ENCODE peak calls at places on chromosomes 16 and 17, in eight cellular contexts. One of them, this sample, is unnamed.
A peak's percentile ranks its signal among the peaks of the same experiment; 100 is the strongest.

GRCh38 chr16:23013484-23013883 is 135.8 kb downstream of the USP31 start:
- DNase-seq in stimulated activated CD4-positive, alpha-beta T cell treated with anti-CD3 and anti-CD28 coated beads, Interleukin-4, amount 100 ng/mL, for 4 hours: no peak
- DNase-seq in activated CD4-positive, alpha-beta T cell treated with anti-CD3 and anti-CD28 coated beads for 24 hours: no peak
- DNase-seq in naive B cell: no peak
- DNase-seq in HS-27A: no peak
- DNase-seq in SIG-M5: no peak
- DNase-seq in central memory CD8-positive, alpha-beta T cell: no peak
- DNase-seq in A549: peak; percentile 35
- DNase-seq in this sample: no peak

GRCh38 chr16:53829186-53829747 is 125.3 kb downstream of the FTO start:
- DNase-seq in stimulated activated CD4-positive, alpha-beta T cell treated with anti-CD3 and anti-CD28 coated beads, Interleukin-4, amount 100 ng/mL, for 4 hours: no peak
- DNase-seq in activated CD4-positive, alpha-beta T cell treated with anti-CD3 and anti-CD28 coated beads for 24 hours: no peak
- DNase-seq in naive B cell: no peak
- DNase-seq in HS-27A: no peak
- DNase-seq in SIG-M5: no peak
- DNase-seq in central memory CD8-positive, alpha-beta T cell: no peak
- DNase-seq in A549: no peak
- DNase-seq in this sample: no peak

GRCh38 chr16:71781741-71782140 is 26.9 kb downstream of the AP1G1 start:
- DNase-seq in stimulated activated CD4-positive, alpha-beta T cell treated with anti-CD3 and anti-CD28 coated beads, Interleukin-4, amount 100 ng/mL, for 4 hours: no peak
- DNase-seq in activated CD4-positive, alpha-beta T cell treated with anti-CD3 and anti-CD28 coated beads for 24 hours: no peak
- DNase-seq in naive B cell: no peak
- DNase-seq in HS-27A: no peak
- DNase-seq in SIG-M5: no peak
- DNase-seq in central memory CD8-positive, alpha-beta T cell: no peak
- DNase-seq in A549: no peak
- DNase-seq in this sample: no peak

GRCh38 chr17:50123649-50124349 is 6.2 kb downstream of the SAMD14 start:
- DNase-seq in stimulated activated CD4-positive, alpha-beta T cell treated with anti-CD3 and anti-CD28 coated beads, Interleukin-4, amount 100 ng/mL, for 4 hours: no peak
- DNase-seq in activated CD4-positive, alpha-beta T cell treated with anti-CD3 and anti-CD28 coated beads for 24 hours: no peak
- DNase-seq in naive B cell: no peak
- DNase-seq in HS-27A: no peak
- DNase-seq in SIG-M5: no peak
- DNase-seq in central memory CD8-positive, alpha-beta T cell: no peak
- DNase-seq in A549: no peak
- DNase-seq in this sample: no peak

GRCh38 chr16:78278047-78278446 is 178.6 kb downstream of the WWOX start:
- DNase-seq in stimulated activated CD4-positive, alpha-beta T cell treated with anti-CD3 and anti-CD28 coated beads, Interleukin-4, amount 100 ng/mL, for 4 hours: no peak
- DNase-seq in activated CD4-positive, alpha-beta T cell treated with anti-CD3 and anti-CD28 coated beads for 24 hours: no peak
- DNase-seq in naive B cell: no peak
- DNase-seq in HS-27A: no peak
- DNase-seq in SIG-M5: no peak
- DNase-seq in central memory CD8-positive, alpha-beta T cell: no peak
- DNase-seq in A549: no peak
- DNase-seq in this sample: no peak

GRCh38 chr16:86567701-86568571 is 1.3 kb downstream of the FOXC2 start:
- DNase-seq in stimulated activated CD4-positive, alpha-beta T cell treated with anti-CD3 and anti-CD28 coated beads, Interleukin-4, amount 100 ng/mL, for 4 hours: no peak
- DNase-seq in activated CD4-positive, alpha-beta T cell treated with anti-CD3 and anti-CD28 coated beads for 24 hours: no peak
- DNase-seq in naive B cell: no peak
- DNase-seq in HS-27A: no peak
- DNase-seq in SIG-M5: no peak
- DNase-seq in central memory CD8-positive, alpha-beta T cell: no peak
- DNase-seq in A549: no peak
- DNase-seq in this sample: no peak

GRCh38 chr17:2337811-2338657 is 733 bp downstream of the SGSM2 start:
- DNase-seq in stimulated activated CD4-positive, alpha-beta T cell treated with anti-CD3 and anti-CD28 coated beads, Interleukin-4, amount 100 ng/mL, for 4 hours: peak; percentile 46
- DNase-seq in activated CD4-positive, alpha-beta T cell treated with anti-CD3 and anti-CD28 coated beads for 24 hours: peak; percentile 16
- DNase-seq in naive B cell: peak; percentile 69
- DNase-seq in HS-27A: no peak
- DNase-seq in SIG-M5: no peak
- DNase-seq in central memory CD8-positive, alpha-beta T cell: no peak
- DNase-seq in A549: peak; percentile 65
- DNase-seq in this sample: no peak

GRCh38 chr16:66402166-66402565 is 24.9 kb upstream of the BEAN1 start:
- DNase-seq in stimulated activated CD4-positive, alpha-beta T cell treated with anti-CD3 and anti-CD28 coated beads, Interleukin-4, amount 100 ng/mL, for 4 hours: no peak
- DNase-seq in activated CD4-positive, alpha-beta T cell treated with anti-CD3 and anti-CD28 coated beads for 24 hours: no peak
- DNase-seq in naive B cell: no peak
- DNase-seq in HS-27A: no peak
- DNase-seq in SIG-M5: no peak
- DNase-seq in central memory CD8-positive, alpha-beta T cell: no peak
- DNase-seq in A549: no peak
- DNase-seq in this sample: no peak

GRCh38 chr16:82192665-82193064 is 22.6 kb upstream of the MPHOSPH6 start:
- DNase-seq in stimulated activated CD4-positive, alpha-beta T cell treated with anti-CD3 and anti-CD28 coated beads, Interleukin-4, amount 100 ng/mL, for 4 hours: no peak
- DNase-seq in activated CD4-positive, alpha-beta T cell treated with anti-CD3 and anti-CD28 coated beads for 24 hours: no peak
- DNase-seq in naive B cell: no peak
- DNase-seq in HS-27A: peak; percentile 8
- DNase-seq in SIG-M5: peak; percentile 78
- DNase-seq in central memory CD8-positive, alpha-beta T cell: no peak
- DNase-seq in A549: no peak
- DNase-seq in this sample: no peak

GRCh38 chr17:80192268-80192667 is 22.4 kb downstream of the CARD14 start:
- DNase-seq in stimulated activated CD4-positive, alpha-beta T cell treated with anti-CD3 and anti-CD28 coated beads, Interleukin-4, amount 100 ng/mL, for 4 hours: no peak
- DNase-seq in activated CD4-positive, alpha-beta T cell treated with anti-CD3 and anti-CD28 coated beads for 24 hours: no peak
- DNase-seq in naive B cell: no peak
- DNase-seq in HS-27A: no peak
- DNase-seq in SIG-M5: no peak
- DNase-seq in central memory CD8-positive, alpha-beta T cell: no peak
- DNase-seq in A549: no peak
- DNase-seq in this sample: no peak

GRCh38 chr17:14299261-14300093 is 1.4 kb upstream of the HS3ST3B1 start:
- DNase-seq in stimulated activated CD4-positive, alpha-beta T cell treated with anti-CD3 and anti-CD28 coated beads, Interleukin-4, amount 100 ng/mL, for 4 hours: peak; percentile 38
- DNase-seq in activated CD4-positive, alpha-beta T cell treated with anti-CD3 and anti-CD28 coated beads for 24 hours: no peak
- DNase-seq in naive B cell: peak; percentile 41
- DNase-seq in HS-27A: no peak
- DNase-seq in SIG-M5: no peak
- DNase-seq in central memory CD8-positive, alpha-beta T cell: no peak
- DNase-seq in A549: no peak
- DNase-seq in this sample: no peak

GRCh38 chr16:12420661-12421209 is 383.0 kb downstream of the CPPED1 start:
- DNase-seq in stimulated activated CD4-positive, alpha-beta T cell treated with anti-CD3 and anti-CD28 coated beads, Interleukin-4, amount 100 ng/mL, for 4 hours: no peak
- DNase-seq in activated CD4-positive, alpha-beta T cell treated with anti-CD3 and anti-CD28 coated beads for 24 hours: no peak
- DNase-seq in naive B cell: no peak
- DNase-seq in HS-27A: no peak
- DNase-seq in SIG-M5: no peak
- DNase-seq in central memory CD8-positive, alpha-beta T cell: no peak
- DNase-seq in A549: no peak
- DNase-seq in this sample: no peak

GRCh38 chr16:2985893-2986355 is 5.7 kb upstream of the PKMYT1 start:
- DNase-seq in stimulated activated CD4-positive, alpha-beta T cell treated with anti-CD3 and anti-CD28 coated beads, Interleukin-4, amount 100 ng/mL, for 4 hours: no peak
- DNase-seq in activated CD4-positive, alpha-beta T cell treated with anti-CD3 and anti-CD28 coated beads for 24 hours: no peak
- DNase-seq in naive B cell: no peak
- DNase-seq in HS-27A: no peak
- DNase-seq in SIG-M5: no peak
- DNase-seq in central memory CD8-positive, alpha-beta T cell: no peak
- DNase-seq in A549: no peak
- DNase-seq in this sample: peak; percentile 83

GRCh38 chr17:68087851-68088250 is 52.3 kb downstream of the KPNA2 start:
- DNase-seq in stimulated activated CD4-positive, alpha-beta T cell treated with anti-CD3 and anti-CD28 coated beads, Interleukin-4, amount 100 ng/mL, for 4 hours: no peak
- DNase-seq in activated CD4-positive, alpha-beta T cell treated with anti-CD3 and anti-CD28 coated beads for 24 hours: no peak
- DNase-seq in naive B cell: no peak
- DNase-seq in HS-27A: no peak
- DNase-seq in SIG-M5: no peak
- DNase-seq in central memory CD8-positive, alpha-beta T cell: no peak
- DNase-seq in A549: no peak
- DNase-seq in this sample: no peak

GRCh38 chr16:56885446-56886162 is 20.6 kb downstream of the SLC12A3 start:
- DNase-seq in stimulated activated CD4-positive, alpha-beta T cell treated with anti-CD3 and anti-CD28 coated beads, Interleukin-4, amount 100 ng/mL, for 4 hours: no peak
- DNase-seq in activated CD4-positive, alpha-beta T cell treated with anti-CD3 and anti-CD28 coated beads for 24 hours: no peak
- DNase-seq in naive B cell: no peak
- DNase-seq in HS-27A: no peak
- DNase-seq in SIG-M5: no peak
- DNase-seq in central memory CD8-positive, alpha-beta T cell: no peak
- DNase-seq in A549: no peak
- DNase-seq in this sample: no peak

GRCh38 chr17:40559016-40559853 is 6.0 kb downstream of the CCR7 start:
- DNase-seq in stimulated activated CD4-positive, alpha-beta T cell treated with anti-CD3 and anti-CD28 coated beads, Interleukin-4, amount 100 ng/mL, for 4 hours: no peak
- DNase-seq in activated CD4-positive, alpha-beta T cell treated with anti-CD3 and anti-CD28 coated beads for 24 hours: no peak
- DNase-seq in naive B cell: no peak
- DNase-seq in HS-27A: no peak
- DNase-seq in SIG-M5: no peak
- DNase-seq in central memory CD8-positive, alpha-beta T cell: no peak
- DNase-seq in A549: no peak
- DNase-seq in this sample: peak; percentile 76

GRCh38 chr16:56667581-56668571 is at the start of gene MT1G:
- DNase-seq in stimulated activated CD4-positive, alpha-beta T cell treated with anti-CD3 and anti-CD28 coated beads, Interleukin-4, amount 100 ng/mL, for 4 hours: peak; percentile 40
- DNase-seq in activated CD4-positive, alpha-beta T cell treated with anti-CD3 and anti-CD28 coated beads for 24 hours: no peak
- DNase-seq in naive B cell: no peak
- DNase-seq in HS-27A: no peak
- DNase-seq in SIG-M5: no peak
- DNase-seq in central memory CD8-positive, alpha-beta T cell: no peak
- DNase-seq in A549: no peak
- DNase-seq in this sample: no peak

GRCh38 chr17:16288860-16289571 is 64.3 kb downstream of the CENPV start:
- DNase-seq in stimulated activated CD4-positive, alpha-beta T cell treated with anti-CD3 and anti-CD28 coated beads, Interleukin-4, amount 100 ng/mL, for 4 hours: no peak
- DNase-seq in activated CD4-positive, alpha-beta T cell treated with anti-CD3 and anti-CD28 coated beads for 24 hours: no peak
- DNase-seq in naive B cell: peak; percentile 27
- DNase-seq in HS-27A: no peak
- DNase-seq in SIG-M5: no peak
- DNase-seq in central memory CD8-positive, alpha-beta T cell: no peak
- DNase-seq in A549: peak; percentile 57
- DNase-seq in this sample: no peak

GRCh38 chr16:22933173-22933572 is 119.2 kb downstream of the HS3ST2 start:
- DNase-seq in stimulated activated CD4-positive, alpha-beta T cell treated with anti-CD3 and anti-CD28 coated beads, Interleukin-4, amount 100 ng/mL, for 4 hours: no peak
- DNase-seq in activated CD4-positive, alpha-beta T cell treated with anti-CD3 and anti-CD28 coated beads for 24 hours: no peak
- DNase-seq in naive B cell: no peak
- DNase-seq in HS-27A: no peak
- DNase-seq in SIG-M5: no peak
- DNase-seq in central memory CD8-positive, alpha-beta T cell: no peak
- DNase-seq in A549: no peak
- DNase-seq in this sample: no peak

GRCh38 chr16:49019081-49019633 is 262.5 kb downstream of the CBLN1 start:
- DNase-seq in stimulated activated CD4-positive, alpha-beta T cell treated with anti-CD3 and anti-CD28 coated beads, Interleukin-4, amount 100 ng/mL, for 4 hours: no peak
- DNase-seq in activated CD4-positive, alpha-beta T cell treated with anti-CD3 and anti-CD28 coated beads for 24 hours: no peak
- DNase-seq in naive B cell: no peak
- DNase-seq in HS-27A: no peak
- DNase-seq in SIG-M5: no peak
- DNase-seq in central memory CD8-positive, alpha-beta T cell: no peak
- DNase-seq in A549: no peak
- DNase-seq in this sample: no peak

GRCh38 chr17:81328489-81328888 is 33.4 kb upstream of the SLC38A10 start:
- DNase-seq in stimulated activated CD4-positive, alpha-beta T cell treated with anti-CD3 and anti-CD28 coated beads, Interleukin-4, amount 100 ng/mL, for 4 hours: no peak
- DNase-seq in activated CD4-positive, alpha-beta T cell treated with anti-CD3 and anti-CD28 coated beads for 24 hours: no peak
- DNase-seq in naive B cell: no peak
- DNase-seq in HS-27A: no peak
- DNase-seq in SIG-M5: no peak
- DNase-seq in central memory CD8-positive, alpha-beta T cell: no peak
- DNase-seq in A549: no peak
- DNase-seq in this sample: no peak

GRCh38 chr16:70162041-70162451 is 11.5 kb upstream of the CLEC18C start:
- DNase-seq in stimulated activated CD4-positive, alpha-beta T cell treated with anti-CD3 and anti-CD28 coated beads, Interleukin-4, amount 100 ng/mL, for 4 hours: no peak
- DNase-seq in activated CD4-positive, alpha-beta T cell treated with anti-CD3 and anti-CD28 coated beads for 24 hours: no peak
- DNase-seq in naive B cell: no peak
- DNase-seq in HS-27A: no peak
- DNase-seq in SIG-M5: no peak
- DNase-seq in central memory CD8-positive, alpha-beta T cell: no peak
- DNase-seq in A549: peak; percentile 64
- DNase-seq in this sample: peak; percentile 36

This sample was measured in cardiac septum.